ENCODE peak calls at places on chromosomes 1 and 21, in nine cellular contexts. C is dorsolateral prefrontal cortex; B is CD8-positive, alpha-beta T cell; V is K562; H is mammary epithelial cell; P is fibroblast of lung; I is LNCaP clone FGC; L is psoas muscle; R is BJ. Z is an unnamed sample.

GRCh38 chr1:165738794-165739193 is 29.9 kb downstream of the TMCO1 start:
- DNase-seq in L (no peak), R (no peak), V (no peak), I (no peak), B (no peak), H (no peak), C (no peak), P (no peak), Z (no peak)

GRCh38 chr1:27525296-27526271 is 35.6 kb upstream of the WASF2 start:
- DNase-seq in R (no peak), V (peak; percentile 95), I (no peak), P (no peak), B (peak; percentile 43), C (no peak), L (peak; percentile 72), H (peak; percentile 69), Z (no peak)

GRCh38 chr1:99004270-99005141 is at the start of gene PLPPR5:
- DNase-seq in V (no peak), B (peak; percentile 23), I (no peak), C (peak; percentile 33), H (no peak), L (peak; percentile 9), P (peak; percentile 44), R (no peak), Z (no peak)

GRCh38 chr1:23951646-23952095 is 8.0 kb upstream of the PNRC2 start:
- DNase-seq in R (peak; percentile 86), P (peak; percentile 97), L (peak; percentile 21), C (no peak), B (no peak), V (no peak), H (peak; percentile 98), I (no peak), Z (peak; percentile 16)

GRCh38 chr1:203304919-203305808 is at the start of gene BTG2:
- DNase-seq in R (peak; percentile 31), B (peak; percentile 94), H (peak; percentile 91), V (peak; percentile 99), C (peak; percentile 93), P (peak; percentile 83), I (peak; percentile 69), L (peak; percentile 93), Z (peak; percentile 69)

GRCh38 chr1:152411144-152411543 is 2.9 kb downstream of the CRNN start:
- DNase-seq in I (no peak), C (no peak), B (no peak), P (no peak), L (no peak), R (no peak), H (no peak), V (no peak), Z (no peak)

GRCh38 chr1:179369751-179370341 is 4.1 kb downstream of the AXDND1 start:
- DNase-seq in P (peak; percentile 53), C (no peak), I (peak; percentile 38), V (peak; percentile 64), R (no peak), B (peak; percentile 44), L (no peak), H (peak; percentile 48), Z (peak; percentile 36)

GRCh38 chr1:109807398-109807795 is 43.7 kb upstream of the EPS8L3 start:
- DNase-seq in B (no peak), H (no peak), P (no peak), C (no peak), I (no peak), L (no peak), V (no peak), R (no peak), Z (no peak)

GRCh38 chr1:112319371-112320034 is 76.5 kb upstream of the CTTNBP2NL start:
- DNase-seq in B (no peak), C (no peak), I (no peak), P (no peak), H (peak; percentile 78), R (no peak), L (no peak), V (no peak), Z (no peak)

GRCh38 chr1:5980314-5981008 is 11.8 kb downstream of the NPHP4 start:
- DNase-seq in P (peak; percentile 18), H (no peak), R (no peak), B (no peak), L (peak; percentile 77), I (no peak), V (peak; percentile 78), C (peak; percentile 75), Z (no peak)

GRCh38 chr1:55504306-55504706 is 289.1 kb upstream of the USP24 start:
- DNase-seq in R (no peak), B (no peak), I (no peak), P (peak; percentile 4), L (no peak), C (no peak), V (no peak), H (no peak), Z (no peak)

GRCh38 chr21:34926784-34927548 is 122.1 kb downstream of the RUNX1 start:
- DNase-seq in I (no peak), L (no peak), R (no peak), P (peak; percentile 46), B (no peak), V (no peak), C (no peak), H (no peak), Z (no peak)

GRCh38 chr1:14598007-14598497 is 433 bp upstream of the KAZN start:
- DNase-seq in L (no peak), B (no peak), I (no peak), H (no peak), V (peak; percentile 22), C (no peak), R (no peak), P (no peak), Z (no peak)

GRCh38 chr1:25997759-25998074 is at the start of gene PAFAH2:
- DNase-seq in L (peak; percentile 46), B (no peak), C (no peak), P (no peak), R (no peak), V (peak; percentile 66), H (no peak), I (no peak), Z (no peak)

DNA sequence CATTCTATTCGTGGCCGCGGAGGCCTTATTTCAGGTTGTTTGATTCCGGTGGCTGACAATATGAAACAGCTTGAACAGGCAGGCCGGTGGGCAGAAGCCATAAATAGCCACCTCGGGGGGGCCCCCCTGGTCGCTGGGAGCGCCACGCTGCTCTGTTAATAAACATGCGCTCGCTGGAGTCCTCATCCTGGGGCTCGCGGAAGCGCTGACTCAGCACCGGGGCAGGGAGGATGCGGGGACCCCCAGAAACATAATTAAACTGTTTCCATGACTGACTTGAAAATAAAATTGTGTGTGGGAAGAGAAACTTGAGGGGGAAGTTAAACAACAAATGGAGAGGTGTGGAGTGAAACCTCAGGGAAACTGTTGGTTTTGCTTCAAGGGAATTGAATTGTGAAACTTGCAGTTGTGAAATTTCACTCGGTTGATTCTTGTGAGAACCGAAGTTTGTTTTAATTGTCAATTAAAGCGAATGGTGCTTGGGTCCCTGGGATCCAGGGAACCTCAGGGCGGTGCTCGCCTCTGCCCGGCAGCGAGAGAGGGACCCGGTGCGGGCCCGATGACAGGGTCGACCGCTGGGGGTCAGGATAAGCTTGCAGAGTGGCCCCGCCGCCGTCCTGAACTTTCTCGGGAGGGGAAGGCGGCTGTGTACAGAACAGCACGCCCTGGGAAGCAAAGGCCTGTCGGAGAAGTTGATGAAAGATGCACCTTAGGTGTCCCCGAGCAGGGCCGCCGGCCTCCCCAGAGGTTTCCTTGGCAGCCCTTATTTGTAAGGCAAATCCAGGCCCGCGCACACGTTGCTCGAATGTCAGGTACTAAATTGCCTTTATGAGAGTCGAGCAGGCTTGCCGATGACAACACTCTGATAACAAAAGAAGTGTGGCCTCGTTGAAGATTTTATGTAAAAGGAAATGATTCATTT is 176.9 kb upstream of the LMO4 start:
- DNase-seq in C (peak; percentile 55), R (no peak), P (peak; percentile 77), B (peak; percentile 16), L (peak; percentile 73), H (no peak), V (peak; percentile 44), I (no peak), Z (no peak)
- TF ChIP-seq CTCF in C (peak; percentile 37), R (no peak), P (peak; percentile 37), B (no peak), L (peak; percentile 37), H (no peak), V (peak; percentile 68), I (no peak), Z (peak; percentile 4)

GRCh38 chr1:95916616-95917015 is 682.6 kb downstream of the RWDD3 start:
- DNase-seq in H (no peak), I (no peak), C (no peak), B (no peak), L (no peak), P (peak; percentile 8), R (no peak), V (no peak), Z (no peak)
- TF ChIP-seq CTCF in H (peak; percentile 30), I (peak; percentile 44), C (no peak), B (no peak), L (no peak), P (peak; percentile 38), R (no peak), V (no peak), Z (peak; percentile 11)

DNA sequence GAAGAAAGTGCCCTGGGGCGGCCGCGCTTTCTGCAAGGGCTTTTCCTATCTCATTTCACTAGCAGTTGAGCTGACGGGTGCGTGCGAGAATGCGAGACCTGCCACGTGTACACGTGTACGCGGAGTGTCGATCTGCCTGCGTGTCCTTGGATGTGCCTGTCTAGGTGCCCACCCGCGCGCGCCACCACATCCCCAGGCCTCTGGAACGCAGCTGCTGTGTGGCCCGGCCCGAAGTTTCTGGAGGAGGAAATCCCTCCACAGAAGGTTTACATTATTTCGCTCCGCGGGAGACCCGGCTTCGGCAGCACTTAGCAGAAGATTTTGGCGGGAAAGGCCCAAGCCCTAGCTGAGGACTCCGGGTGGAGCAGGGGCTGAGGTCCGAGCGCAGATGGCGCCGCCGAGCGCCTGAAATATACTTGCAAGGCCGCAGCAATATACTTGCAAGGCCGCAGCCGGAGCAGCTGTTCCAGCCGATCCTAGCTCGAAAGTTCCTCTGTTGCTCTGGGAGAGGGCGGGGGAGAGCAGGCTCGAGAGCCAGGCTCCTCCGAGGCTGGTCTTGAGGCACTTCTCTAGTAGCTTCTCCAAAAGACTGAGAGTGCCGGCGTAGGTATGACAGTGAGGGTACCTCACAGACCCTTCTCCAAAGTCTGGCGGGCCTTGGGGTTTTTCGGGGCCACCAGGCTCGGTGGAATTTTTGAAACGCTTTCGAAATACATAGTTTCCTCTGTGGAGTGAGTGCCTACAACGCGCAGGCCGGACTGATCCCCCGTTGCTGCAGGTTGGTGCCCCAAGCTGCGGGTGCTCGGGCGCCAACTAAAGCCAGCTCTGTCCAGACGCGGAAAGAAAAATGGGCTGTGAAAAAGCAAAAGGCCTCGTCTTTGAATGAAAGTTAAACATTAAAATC is 3.8 kb downstream of the TBX15 start:
- DNase-seq in H (no peak), P (no peak), B (no peak), I (no peak), R (no peak), C (no peak), V (no peak), L (peak; percentile 58), Z (no peak)
- TF ChIP-seq CTCF in H (no peak), P (no peak), B (no peak), I (no peak), R (peak; percentile 1), C (no peak), V (no peak), L (no peak), Z (no peak)

DNA sequence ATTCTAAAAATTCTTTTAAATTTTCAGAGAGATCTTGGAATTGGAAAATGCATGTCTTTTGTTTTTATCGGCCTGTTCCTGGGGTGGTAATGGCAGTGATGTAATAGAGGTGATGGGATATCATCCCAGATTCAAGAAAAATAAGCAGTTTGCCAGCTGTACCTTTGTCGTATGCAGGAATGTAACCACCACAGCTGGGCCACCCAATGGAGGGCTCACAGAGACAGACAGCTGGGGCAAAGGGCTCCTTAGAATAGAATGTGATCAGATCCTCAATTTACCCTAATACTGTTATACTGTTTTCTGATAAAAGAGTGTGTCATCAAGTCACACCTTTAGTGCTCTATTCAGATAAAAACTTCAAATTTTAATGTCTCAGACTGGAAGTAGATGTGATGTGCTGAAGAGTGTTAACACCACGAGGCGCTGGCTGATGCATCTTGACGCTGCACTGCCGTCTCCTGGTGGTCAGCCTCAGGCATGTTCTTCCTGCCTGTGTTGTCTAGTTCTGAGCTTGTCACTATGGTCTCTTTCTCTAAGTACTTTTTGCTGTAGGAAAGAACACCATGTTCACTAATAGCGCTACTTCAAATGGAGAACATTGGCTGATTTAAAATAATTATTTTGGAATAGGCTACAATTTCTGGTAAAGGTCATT is 78.8 kb downstream of the C1orf21 start:
- DNase-seq in H (no peak), C (no peak), R (no peak), P (no peak), I (no peak), B (no peak), L (no peak), V (no peak), Z (no peak)
- TF ChIP-seq CTCF in H (no peak), C (no peak), R (peak; percentile 66), P (no peak), I (no peak), B (no peak), L (peak; percentile 13), V (peak; percentile 54), Z (no peak)